ENCODE peak calls at places on chromosomes 7 and 10, in seven cellular contexts. O is GM23338, H is IMR-90, N is lower lobe of right lung, Z is lung, X is transverse colon, W is astrocyte of the spinal cord. L is an unnamed sample.

GRCh38 chr10:44477021-44477420 is 92.1 kb upstream of the CXCL12 start:
- DNase-seq in O (no peak), H (peak), N (no peak), Z (no peak), X (no peak), W (no peak), L (peak)

GRCh38 chr7:139734395-139734794 is 43.4 kb downstream of the HIPK2 start:
- DNase-seq in O (no peak), H (peak), N (no peak), Z (no peak), X (peak), W (peak), L (peak)

GRCh38 chr10:124739119-124739921 is 4.9 kb downstream of the FAM53B start:
- DNase-seq in O (peak), H (no peak), N (no peak), Z (peak), X (no peak), W (no peak), L (no peak)

GRCh38 chr10:131748831-131749766 is 151.7 kb upstream of the PPP2R2D start:
- DNase-seq in O (no peak), H (no peak), N (no peak), Z (no peak), X (peak), W (no peak), L (no peak)

GRCh38 chr7:95607477-95608010 is 11.2 kb upstream of the PDK4 start:
- DNase-seq in O (no peak), H (no peak), N (no peak), Z (no peak), X (no peak), W (no peak), L (no peak)

GRCh38 chr7:74183653-74184450 is 9.7 kb downstream of the EIF4H start:
- DNase-seq in O (peak), H (no peak), N (no peak), Z (no peak), X (no peak), W (no peak), L (no peak)

GRCh38 chr7:76386691-76387260 is 22.7 kb downstream of the SSC4D start:
- DNase-seq in O (no peak), H (peak), N (no peak), Z (no peak), X (no peak), W (peak), L (no peak)

GRCh38 chr7:156034397-156034796 is 222.1 kb upstream of the SHH start:
- DNase-seq in O (no peak), H (no peak), N (no peak), Z (no peak), X (no peak), W (no peak), L (no peak)

GRCh38 chr10:9069136-9069535 is 1014.6 kb downstream of the GATA3 start:
- DNase-seq in O (no peak), H (no peak), N (no peak), Z (no peak), X (no peak), W (no peak), L (no peak)

GRCh38 chr7:12456506-12456905 is 52.8 kb upstream of the VWDE start:
- DNase-seq in O (no peak), H (no peak), N (no peak), Z (no peak), X (no peak), W (no peak), L (no peak)

GRCh38 chr10:78411716-78412115 is 378.1 kb downstream of the RPS24 start:
- DNase-seq in O (no peak), H (no peak), N (no peak), Z (no peak), X (no peak), W (no peak), L (no peak)

GRCh38 chr7:56250135-56250534 is 133.9 kb upstream of the NUPR2 start:
- DNase-seq in O (no peak), H (no peak), N (no peak), Z (no peak), X (no peak), W (no peak), L (no peak)

GRCh38 chr7:96526492-96526891 is 183.2 kb downstream of the SEM1 start:
- DNase-seq in O (no peak), H (no peak), N (no peak), Z (no peak), X (no peak), W (no peak), L (no peak)

GRCh38 chr7:148622887-148623585 is 32.5 kb downstream of the C7orf33 start:
- DNase-seq in O (peak), H (no peak), N (no peak), Z (no peak), X (no peak), W (no peak), L (no peak)

GRCh38 chr7:116952640-116953371 is 495 bp upstream of the ST7 start:
- DNase-seq in O (peak), H (peak), N (peak), Z (peak), X (peak), W (peak), L (peak)

GRCh38 chr7:143015102-143015501 is 11.8 kb downstream of the OR9A2 start:
- DNase-seq in O (no peak), H (no peak), N (no peak), Z (no peak), X (no peak), W (no peak), L (no peak)

GRCh38 chr7:139936760-139937310 is 107.8 kb downstream of the TBXAS1 start:
- DNase-seq in O (no peak), H (peak), N (no peak), Z (no peak), X (no peak), W (peak), L (peak)

GRCh38 chr7:3911685-3912084 is 610.6 kb downstream of the SDK1 start:
- DNase-seq in O (no peak), H (peak), N (no peak), Z (no peak), X (no peak), W (no peak), L (peak)

GRCh38 chr10:91434041-91434440 is 23.9 kb downstream of the HECTD2 start:
- DNase-seq in O (no peak), H (peak), N (no peak), Z (no peak), X (no peak), W (peak), L (peak)

GRCh38 chr7:44259547-44260457 is 59.0 kb downstream of the YKT6 start:
- DNase-seq in O (no peak), H (peak), N (no peak), Z (peak), X (peak), W (peak), L (peak)

GRCh38 chr7:29508608-29509007 is 55.0 kb upstream of the PRR15 start:
- DNase-seq in O (no peak), H (no peak), N (peak), Z (no peak), X (no peak), W (no peak), L (no peak)

GRCh38 chr10:126268104-126268900 is 120.0 kb downstream of the ADAM12 start:
- DNase-seq in O (no peak), H (peak), N (no peak), Z (no peak), X (no peak), W (no peak), L (peak)

GRCh38 chr7:155991470-155991869 is 179.2 kb upstream of the SHH start:
- DNase-seq in O (no peak), H (no peak), N (no peak), Z (no peak), X (no peak), W (no peak), L (no peak)

DNA sequence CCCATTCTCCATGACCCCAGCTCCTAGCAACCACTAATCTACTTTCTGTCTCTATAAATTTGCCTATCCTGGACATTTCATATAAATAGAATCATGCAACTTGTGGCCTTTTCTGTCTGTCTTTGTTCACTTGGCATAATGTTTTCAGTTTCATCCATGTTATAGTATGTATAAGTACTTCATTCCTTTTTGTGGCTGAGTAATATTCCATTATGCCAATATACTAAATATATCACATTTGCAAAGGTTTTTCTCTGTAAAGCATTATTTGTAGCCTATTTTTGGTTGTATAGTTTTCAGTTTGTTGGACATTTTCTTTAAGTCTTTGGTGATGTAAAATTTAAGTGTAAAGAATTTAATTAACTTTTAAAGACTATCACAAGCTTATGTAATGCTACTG is 2.2 kb downstream of the PTPRZ1 start:
- DNase-seq in O (no peak), H (no peak), N (no peak), Z (no peak), X (no peak), W (no peak), L (no peak)
- H3K4me3 ChIP-seq in O (peak), H (no peak), N (no peak), Z (no peak), X (no peak), W (no peak), L (no peak)

GRCh38 chr10:104121485-104122272 is at the start of gene SFR1:
- DNase-seq in O (peak), H (peak), N (peak), Z (peak), X (peak), W (peak), L (peak)
- TF ChIP-seq CTCF in O (peak), H (peak), N (peak), Z (peak), X (peak), W (peak), L (peak)

DNA sequence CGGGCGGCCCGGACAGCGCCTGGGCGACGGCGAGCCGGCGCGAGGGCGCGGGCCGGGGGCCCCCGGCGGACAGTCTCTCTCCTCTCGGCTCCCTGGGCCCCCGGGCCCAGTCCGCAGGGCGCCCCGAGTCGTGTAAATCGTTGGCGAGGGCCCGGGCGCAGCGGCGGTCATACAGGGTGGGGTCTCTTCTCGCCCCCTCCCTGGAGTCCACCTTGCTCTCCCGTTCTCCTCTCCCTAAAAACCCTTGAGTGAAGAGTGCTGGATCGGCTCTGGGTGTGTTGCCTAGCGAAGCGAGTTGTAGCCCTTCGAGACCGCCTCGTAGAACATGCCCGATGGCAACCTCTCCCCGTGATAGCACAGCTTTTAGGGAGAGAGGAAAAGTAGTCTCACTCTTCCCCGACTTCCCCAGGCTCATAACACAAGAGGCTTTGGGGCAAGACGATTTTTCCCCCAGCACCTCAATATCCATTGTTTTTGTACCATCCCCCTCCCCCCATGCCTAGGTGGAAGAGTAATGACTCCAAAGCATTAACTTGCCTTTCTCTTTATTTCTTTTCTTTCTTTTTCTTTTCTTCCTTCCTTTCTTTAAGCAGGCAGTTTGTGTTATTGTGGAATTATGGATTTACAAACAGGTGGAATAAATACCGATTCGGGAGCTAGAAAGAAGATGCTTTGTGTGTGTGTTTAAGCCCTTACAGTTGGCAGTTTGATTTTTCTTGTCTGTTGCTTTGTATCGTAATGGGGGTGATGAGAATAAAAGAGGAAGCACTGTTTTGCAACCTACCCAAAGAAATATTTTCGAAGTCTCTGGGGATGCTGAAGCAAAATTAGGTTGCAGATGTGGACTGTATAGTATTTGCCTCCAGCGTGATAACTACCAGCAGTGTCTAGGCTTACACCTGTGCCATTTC is 822 bp downstream of the SHOC2 start:
- DNase-seq in O (peak), H (peak), N (peak), Z (peak), X (peak), W (peak), L (peak)
- H3K4me3 ChIP-seq in O (peak), H (peak), N (peak), Z (peak), X (peak), W (peak), L (peak)

DNA sequence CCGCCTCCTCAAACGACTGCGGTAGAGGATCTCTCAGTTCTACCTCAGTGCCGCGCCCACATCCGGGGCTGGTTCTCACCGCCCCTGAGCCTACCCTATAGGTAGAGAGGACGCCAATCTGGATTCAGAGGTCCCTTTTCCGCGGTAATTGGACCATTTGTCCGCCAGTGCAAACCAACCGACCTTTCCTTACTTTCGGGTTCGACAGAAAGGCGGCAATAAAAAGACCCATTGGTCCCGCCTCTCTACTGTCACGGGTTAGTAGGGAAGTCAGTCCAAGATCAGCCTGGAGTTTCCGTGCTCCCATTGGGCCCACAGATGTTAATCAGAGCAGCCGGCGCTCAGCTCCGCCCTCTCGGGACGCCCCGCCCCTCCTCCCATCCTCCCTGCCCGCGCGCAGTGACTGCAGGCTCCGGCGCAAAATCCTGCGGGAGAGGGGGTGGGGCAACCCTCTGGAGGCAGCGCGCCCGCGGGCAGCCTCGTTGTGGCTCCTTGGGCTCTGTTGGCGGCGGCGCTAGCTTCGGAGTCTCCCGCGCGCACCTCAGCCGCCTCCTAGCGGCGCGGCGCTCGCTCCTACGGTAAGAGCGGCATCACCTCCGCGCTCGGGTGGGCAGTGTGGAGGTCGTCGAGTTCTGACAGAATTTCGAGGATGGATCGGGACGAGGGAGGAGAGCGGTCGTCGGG is at the start of the genes PHTF2 and TMEM60:
- DNase-seq in O (peak), H (peak), N (peak), Z (peak), X (peak), W (peak), L (peak)
- TF ChIP-seq CTCF in O (peak), H (peak), N (peak), Z (no peak), X (peak), W (peak), L (peak)

DNA sequence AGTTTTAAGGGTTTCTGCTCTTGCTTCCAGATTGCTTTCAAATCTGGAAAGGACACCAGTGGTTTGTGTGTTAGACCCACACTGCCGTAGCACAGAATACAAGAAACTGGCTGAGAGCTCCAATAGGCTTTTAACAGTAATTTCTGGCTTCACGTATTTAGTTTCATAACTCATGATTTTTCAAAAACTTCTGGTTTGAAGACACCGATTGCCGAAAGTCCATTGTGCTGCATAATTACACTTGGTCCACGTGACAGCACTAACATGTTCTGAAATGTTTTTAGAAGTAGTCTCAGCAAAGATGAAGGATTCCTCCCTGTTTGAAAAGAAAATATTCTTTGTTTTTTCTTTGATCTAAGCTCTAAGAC is 3.8 kb downstream of the EGFR start:
- DNase-seq in O (no peak), H (no peak), N (no peak), Z (no peak), X (no peak), W (no peak), L (no peak)
- H3K4me3 ChIP-seq in O (no peak), H (no peak), N (peak), Z (no peak), X (no peak), W (no peak), L (no peak)

GRCh38 chr10:69010151-69010640 is 21.6 kb downstream of the KIFBP start:
- DNase-seq in O (no peak), H (peak), N (no peak), Z (no peak), X (no peak), W (no peak), L (peak)

GRCh38 chr10:69007260-69007659 is 18.7 kb downstream of the KIFBP start:
- DNase-seq in O (no peak), H (no peak), N (no peak), Z (no peak), X (no peak), W (no peak), L (no peak)

GRCh38 chr10:69005704-69006103 is 17.1 kb downstream of the KIFBP start:
- DNase-seq in O (no peak), H (no peak), N (no peak), Z (no peak), X (no peak), W (no peak), L (no peak)

GRCh38 chr10:69009360-69009759 is 20.8 kb downstream of the KIFBP start:
- DNase-seq in O (no peak), H (peak), N (no peak), Z (no peak), X (no peak), W (no peak), L (peak)

GRCh38 chr10:69004821-69005220 is 16.2 kb downstream of the KIFBP start:
- DNase-seq in O (peak), H (peak), N (no peak), Z (no peak), X (no peak), W (peak), L (peak)
- TF ChIP-seq CTCF in O (peak), H (peak), N (peak), Z (peak), X (peak), W (peak), L (peak)

GRCh38 chr10:71745659-71746250 is 26.2 kb upstream of the C10orf105 start:
- DNase-seq in O (no peak), H (no peak), N (no peak), Z (no peak), X (no peak), W (no peak), L (no peak)
- H3K4me3 ChIP-seq in O (no peak), H (no peak), N (no peak), Z (no peak), X (no peak), W (no peak), L (no peak)

GRCh38 chr7:146054909-146055308 is 61.7 kb upstream of the CNTNAP2 start:
- DNase-seq in O (no peak), H (no peak), N (no peak), Z (no peak), X (no peak), W (no peak), L (no peak)
- TF ChIP-seq CTCF in O (no peak), H (no peak), N (no peak), Z (no peak), X (no peak), W (no peak), L (no peak)